ENCODE peak calls at places on chromosomes 6 and 20, in five cellular contexts. L is AG08396, R is hypothalamus, I is keratinocyte, V is skeletal muscle cell. T is an unnamed sample.

GRCh38 chr6:34951741-34952140 is 62.7 kb downstream of the ANKS1A start:
- DNase-seq in I (no peak), R (no peak), V (no peak), L (no peak), T (no peak)

GRCh38 chr6:124669713-124670480 is 292.3 kb upstream of the RNF217 start:
- DNase-seq in L (no peak), R (no peak), V (no peak), I (no peak), T (no peak)

GRCh38 chr6:1701668-1702353 is 92.1 kb downstream of the FOXC1 start:
- DNase-seq in L (peak), I (no peak), R (no peak), V (peak), T (no peak)

GRCh38 chr6:113631616-113632015 is 225.5 kb upstream of the MARCKS start:
- DNase-seq in R (no peak), V (no peak), I (no peak), L (no peak), T (no peak)

GRCh38 chr20:24694157-24694726 is 224.8 kb downstream of the SYNDIG1 start:
- DNase-seq in I (no peak), R (no peak), V (no peak), L (no peak), T (no peak)

GRCh38 chr20:34675561-34675960 is 1.3 kb downstream of the PIGU start:
- DNase-seq in L (no peak), V (no peak), R (no peak), I (no peak), T (no peak)

GRCh38 chr6:128209771-128210170 is 308.9 kb upstream of the THEMIS start:
- DNase-seq in V (peak), R (no peak), I (no peak), L (peak), T (no peak)

GRCh38 chr20:47558699-47559098 is 57.0 kb downstream of the NCOA3 start:
- DNase-seq in R (no peak), V (no peak), I (no peak), L (no peak), T (no peak)

GRCh38 chr20:44495802-44496481 is 20.3 kb downstream of the TTPAL start:
- DNase-seq in V (peak), I (peak), R (no peak), L (peak), T (no peak)

GRCh38 chr6:20440291-20440690 is 38.6 kb downstream of the E2F3 start:
- DNase-seq in I (no peak), V (no peak), L (no peak), R (no peak), T (no peak)

GRCh38 chr20:22568872-22569344 is 15.5 kb downstream of the FOXA2 start:
- DNase-seq in R (no peak), I (no peak), V (no peak), L (no peak), T (no peak)

GRCh38 chr6:143963158-143963919 is 44.7 kb downstream of the PLAGL1 start:
- DNase-seq in I (no peak), L (no peak), R (no peak), V (no peak), T (no peak)

GRCh38 chr6:20846602-20847028 is 312.4 kb downstream of the CDKAL1 start:
- DNase-seq in R (no peak), V (no peak), L (no peak), I (no peak), T (no peak)

GRCh38 chr6:20360471-20361119 is 41.1 kb upstream of the E2F3 start:
- DNase-seq in V (no peak), I (no peak), R (no peak), L (no peak), T (no peak)

GRCh38 chr20:45419188-45420091 is 3.5 kb downstream of the PIGT start:
- DNase-seq in L (peak), I (peak), V (peak), R (peak), T (no peak)